ENCODE peak calls at places on chromosomes 1 and 21, in seven cellular contexts. B is GM23248, Z is hepatocyte, Y is fibroblast of lung, J is neural progenitor cell, N is mammary epithelial cell, S is SK-N-SH. L is an unnamed sample. For H4K20me1, the result is how much of the 10 kb centered on the place peaks cover.

GRCh38 chr1:1529936-1530335 is 10.5 kb downstream of the TMEM240 start:
- DNase-seq in B (no peak), Z (no peak), Y (no peak), J (no peak), N (no peak), S (no peak), L (no peak)

GRCh38 chr1:15522551-15522950 is 1.5 kb downstream of the CASP9 start:
- DNase-seq in B (no peak), Z (no peak), Y (no peak), J (no peak), N (no peak), S (no peak), L (no peak)

GRCh38 chr1:83641206-83641658 is 357.7 kb downstream of the TTLL7 start:
- DNase-seq in B (peak), Z (peak), Y (peak), J (peak), N (peak), S (peak), L (no peak)

GRCh38 chr1:56313560-56313959 is 265.8 kb downstream of the PLPP3 start:
- DNase-seq in B (no peak), Z (no peak), Y (no peak), J (no peak), N (no peak), S (no peak), L (no peak)

GRCh38 chr1:192702212-192702993 is 66.5 kb downstream of the RGS13 start:
- DNase-seq in B (peak), Z (no peak), Y (peak), J (no peak), N (peak), S (no peak), L (no peak)

GRCh38 chr1:162699366-162699765 is 67.1 kb downstream of the DDR2 start:
- DNase-seq in B (no peak), Z (no peak), Y (no peak), J (no peak), N (no peak), S (no peak), L (no peak)

GRCh38 chr21:35358008-35358407 is 308.9 kb upstream of the RUNX1 start:
- DNase-seq in B (peak), Z (no peak), Y (no peak), J (no peak), N (no peak), S (no peak), L (no peak)

GRCh38 chr1:77718181-77718580 is 35.7 kb upstream of the ZZZ3 start:
- DNase-seq in B (no peak), Z (no peak), Y (no peak), J (no peak), N (no peak), S (no peak), L (no peak)

GRCh38 chr1:247895976-247896375 is 589 bp downstream of the OR2W3 start:
- DNase-seq in B (no peak), Z (no peak), Y (no peak), J (no peak), N (no peak), S (no peak), L (no peak)

DNA sequence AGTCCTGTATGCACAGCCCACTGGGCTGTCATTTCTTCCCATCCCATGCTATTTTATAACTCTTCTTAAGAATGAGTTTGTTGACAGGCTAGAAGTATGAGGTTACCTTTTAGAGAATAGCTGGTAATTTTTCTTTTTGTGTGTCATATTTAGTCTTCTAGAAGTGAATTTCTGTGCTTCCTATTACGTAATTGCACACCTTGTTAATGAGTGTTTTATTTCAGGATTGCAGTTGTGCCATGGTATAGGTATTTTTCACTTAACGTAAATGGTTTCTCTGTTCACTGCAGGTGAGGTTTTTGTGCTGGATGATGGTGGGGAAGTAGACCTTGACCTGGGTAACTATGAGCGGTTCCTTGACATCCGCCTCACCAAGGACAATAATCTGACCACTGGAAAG is 5.0 kb downstream of the CTPS1 start:
- DNase-seq in B (no peak), Z (no peak), Y (no peak), J (no peak), N (no peak), S (no peak), L (no peak)
- H4K20me1 ChIP-seq in B (under half), Z (under half), Y (under half), J (under half), N (under half), S (half or more), L (under half)

GRCh38 chr1:202061055-202061454 is 50.7 kb downstream of the ELF3 start:
- DNase-seq in B (no peak), Z (no peak), Y (no peak), J (no peak), N (no peak), S (no peak), L (no peak)

GRCh38 chr1:202056644-202057334 is 46.4 kb downstream of the ELF3 start:
- DNase-seq in B (no peak), Z (peak), Y (no peak), J (no peak), N (peak), S (no peak), L (no peak)

GRCh38 chr1:202063093-202063492 is 52.7 kb downstream of the ELF3 start:
- DNase-seq in B (no peak), Z (no peak), Y (peak), J (peak), N (no peak), S (no peak), L (no peak)

GRCh38 chr1:202054094-202054493 is 43.7 kb downstream of the ELF3 start:
- DNase-seq in B (no peak), Z (no peak), Y (no peak), J (no peak), N (no peak), S (no peak), L (no peak)

DNA sequence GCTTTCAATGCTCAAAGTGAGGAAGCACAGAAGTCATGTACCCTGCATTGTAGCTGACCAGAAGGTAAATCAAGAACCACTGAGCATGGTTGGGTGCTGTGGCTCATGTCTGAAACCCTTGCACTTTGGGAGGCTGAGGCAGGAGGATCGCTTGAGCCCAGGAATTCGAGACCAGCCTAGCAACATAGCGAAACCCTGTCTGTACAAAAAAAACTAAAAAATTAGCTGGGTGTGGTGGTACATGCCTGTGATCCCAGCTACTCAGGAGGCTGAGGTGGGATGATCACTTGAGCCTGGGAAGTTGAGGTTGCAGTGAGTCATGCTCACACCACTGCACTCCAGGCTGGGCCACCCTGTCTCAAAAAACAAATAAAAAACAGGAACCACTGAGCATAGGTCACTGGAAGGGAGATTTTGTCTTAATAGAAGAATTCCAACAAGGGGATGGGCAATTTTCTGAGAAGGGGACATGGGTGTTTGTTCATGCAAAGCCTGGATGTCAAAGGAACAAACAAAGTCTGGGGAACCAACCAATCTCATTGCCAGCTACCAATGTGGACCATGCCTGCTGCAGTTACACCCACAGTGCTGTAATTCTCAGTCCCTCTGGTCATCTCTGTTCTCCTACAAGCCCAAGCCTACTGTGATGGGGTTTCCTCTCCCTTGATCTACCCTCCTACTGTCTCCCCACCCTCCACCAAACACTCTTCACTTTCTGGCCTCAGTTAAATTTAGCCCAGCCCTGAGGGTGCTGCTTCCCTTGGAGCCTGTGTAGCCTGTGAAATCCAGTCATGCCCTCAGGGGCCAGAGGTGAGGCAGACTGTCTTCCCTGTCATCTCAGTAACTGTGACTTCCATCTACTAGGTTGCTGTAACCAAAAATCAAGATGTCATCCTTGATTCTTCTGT is 47.9 kb downstream of the ELF3 start:
- DNase-seq in B (peak), Z (no peak), Y (peak), J (no peak), N (peak), S (no peak), L (no peak)
- H2AFZ ChIP-seq in B (no peak), Z (no peak), Y (no peak), J (no peak), N (peak), S (no peak), L (peak)

DNA sequence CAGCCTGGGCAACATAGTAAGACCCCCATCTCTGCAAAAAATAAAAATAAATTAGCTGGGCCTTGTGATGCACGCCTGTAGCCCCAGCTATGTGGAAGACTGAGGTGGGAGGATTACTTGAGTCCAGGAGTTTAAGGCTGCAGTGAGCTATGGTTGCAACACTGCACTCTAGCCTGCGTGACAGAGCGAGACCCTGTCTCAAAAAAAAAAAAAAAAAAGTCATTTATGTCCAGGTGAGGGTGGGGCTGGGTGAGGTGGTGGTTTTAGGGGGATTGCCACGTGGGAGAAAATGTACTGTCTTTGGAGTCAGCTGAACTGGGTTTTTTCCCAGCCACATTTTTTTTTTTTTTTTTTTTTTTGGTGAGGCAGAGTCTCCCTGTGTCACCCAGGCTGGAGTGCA is 6.7 kb downstream of the PIK3CD start:
- DNase-seq in B (no peak), Z (no peak), Y (no peak), J (no peak), N (no peak), S (no peak), L (no peak)
- H4K20me1 ChIP-seq in B (under half), Z (under half), Y (under half), J (under half), N (under half), S (under half), L (under half)

GRCh38 chr1:221234821-221235220 is 355.6 kb downstream of the HLX start:
- DNase-seq in B (peak), Z (no peak), Y (peak), J (no peak), N (peak), S (no peak), L (no peak)
- H2AFZ ChIP-seq in B (no peak), Z (no peak), Y (no peak), J (no peak), N (no peak), S (no peak), L (no peak)

DNA sequence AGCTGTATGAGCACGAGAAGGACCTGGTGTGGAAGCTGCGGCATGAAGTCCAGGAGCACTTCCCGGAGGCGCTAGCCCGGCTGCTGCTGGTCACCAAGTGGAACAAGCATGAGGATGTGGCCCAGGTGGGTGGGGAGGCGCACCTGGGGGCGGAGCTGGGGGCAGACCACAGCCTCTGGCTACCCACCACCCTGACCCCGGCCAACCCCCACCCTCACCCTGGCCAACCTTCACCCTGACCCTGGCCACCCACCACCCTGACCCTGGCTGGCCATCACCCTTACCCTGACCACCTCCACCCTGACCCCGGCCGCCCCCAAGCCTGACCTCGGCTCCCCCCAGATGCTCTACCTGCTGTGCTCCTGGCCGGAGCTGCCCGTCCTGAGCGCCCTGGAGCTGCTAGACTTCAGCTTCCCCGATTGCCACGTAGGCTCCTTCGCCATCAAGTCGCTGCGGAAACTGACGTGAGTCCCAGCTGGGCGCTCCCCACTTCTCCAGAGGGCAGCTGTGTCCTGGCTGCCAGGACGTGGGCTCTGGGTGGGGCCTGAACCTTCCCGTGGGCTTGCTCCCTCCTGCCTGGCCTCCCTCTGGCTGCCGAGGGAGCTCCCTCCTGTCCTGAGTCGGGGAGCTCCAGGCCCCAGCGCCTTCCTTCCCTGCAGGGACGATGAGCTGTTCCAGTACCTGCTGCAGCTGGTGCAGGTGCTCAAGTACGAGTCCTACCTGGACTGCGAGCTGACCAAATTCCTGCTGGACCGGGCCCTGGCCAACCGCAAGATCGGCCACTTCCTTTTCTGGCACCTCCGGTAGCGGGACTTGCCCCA is 69.5 kb downstream of the PIK3CD start:
- DNase-seq in B (no peak), Z (no peak), Y (no peak), J (no peak), N (peak), S (no peak), L (no peak)
- H4K20me1 ChIP-seq in B (under half), Z (under half), Y (under half), J (under half), N (under half), S (under half), L (under half)